ENCODE peak calls at places on chromosomes 13 and 19, in six cellular contexts. X, M, W, B, O and A are unnamed samples.

GRCh38 chr19:3075605-3076431 is 13.5 kb upstream of the TLE5 start:
- DNase-seq in W (peak), O (no peak), M (peak), X (no peak), B (peak), A (no peak)

GRCh38 chr19:11264452-11265176 is 2.3 kb upstream of the DOCK6 start:
- DNase-seq in O (no peak), B (peak), M (no peak), X (no peak), W (peak), A (no peak)

GRCh38 chr19:14363203-14364097 is 17.8 kb upstream of the ADGRE5 start:
- DNase-seq in M (peak), O (no peak), W (peak), X (no peak), B (peak), A (peak)

GRCh38 chr13:41505209-41505835 is 48.0 kb downstream of the RGCC start:
- DNase-seq in W (peak), X (peak), M (no peak), O (peak), B (no peak), A (peak)

GRCh38 chr13:47628666-47629065 is 372.4 kb downstream of the SUCLA2 start:
- DNase-seq in X (no peak), W (peak), B (no peak), M (no peak), O (no peak), A (no peak)

GRCh38 chr13:45817833-45818232 is 33.7 kb downstream of the SIAH3 start:
- DNase-seq in W (no peak), O (no peak), M (no peak), B (no peak), X (no peak), A (no peak)

GRCh38 chr13:65217459-65217858 is 2012.7 kb downstream of the PCDH9 start:
- DNase-seq in X (no peak), M (no peak), W (no peak), O (no peak), B (no peak), A (no peak)

GRCh38 chr19:1123381-1123780 is 19.6 kb downstream of the GPX4 start:
- DNase-seq in W (no peak), B (no peak), O (no peak), M (no peak), X (no peak), A (no peak)

GRCh38 chr19:38165335-38165734 is 58.7 kb downstream of the DPF1 start:
- DNase-seq in B (no peak), X (no peak), W (no peak), M (no peak), O (no peak), A (no peak)

DNA sequence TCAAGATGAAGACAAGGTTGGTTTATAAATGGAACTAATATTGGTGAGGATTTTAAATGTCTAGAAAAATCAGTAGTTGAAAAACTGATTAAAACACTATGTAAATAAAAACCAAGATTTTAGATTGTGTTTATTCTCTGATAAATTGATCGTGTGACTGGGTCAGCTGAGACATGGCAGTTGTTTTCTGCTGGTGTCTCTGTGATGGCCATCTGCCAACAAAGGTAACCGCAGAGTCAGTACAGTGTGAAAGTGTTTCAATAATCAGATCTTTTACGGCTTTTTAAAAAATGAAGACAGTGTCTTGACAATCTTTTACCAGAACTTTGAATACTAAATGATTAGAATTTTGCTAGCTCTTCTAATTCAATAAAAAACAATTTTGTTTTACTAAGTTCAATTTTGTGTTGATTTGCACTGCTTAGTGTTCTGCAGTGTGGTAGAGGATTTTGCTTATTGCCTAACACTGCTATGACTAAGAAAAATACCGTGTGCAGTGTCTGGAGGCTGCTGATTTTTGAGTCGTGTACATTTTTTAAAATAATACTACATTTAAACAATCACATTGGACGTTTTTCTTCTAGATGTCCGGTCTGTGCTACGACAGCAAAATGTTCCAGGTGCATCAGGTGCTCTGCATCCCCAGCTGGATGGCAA is 32.7 kb upstream of the GPR183 start:
- DNase-seq in B (no peak), M (no peak), X (no peak), W (peak), O (no peak), A (no peak)
- H3K4me3 ChIP-seq in B (no peak), M (no peak), X (no peak), W (no peak), O (no peak), A (no peak)

GRCh38 chr19:6092329-6093286 is 17.7 kb downstream of the RFX2 start:
- DNase-seq in O (no peak), X (no peak), W (peak), B (peak), M (peak), A (no peak)
- TF ChIP-seq CTCF in O (no peak), X (no peak), W (no peak), B (peak), M (no peak), A (no peak)

DNA sequence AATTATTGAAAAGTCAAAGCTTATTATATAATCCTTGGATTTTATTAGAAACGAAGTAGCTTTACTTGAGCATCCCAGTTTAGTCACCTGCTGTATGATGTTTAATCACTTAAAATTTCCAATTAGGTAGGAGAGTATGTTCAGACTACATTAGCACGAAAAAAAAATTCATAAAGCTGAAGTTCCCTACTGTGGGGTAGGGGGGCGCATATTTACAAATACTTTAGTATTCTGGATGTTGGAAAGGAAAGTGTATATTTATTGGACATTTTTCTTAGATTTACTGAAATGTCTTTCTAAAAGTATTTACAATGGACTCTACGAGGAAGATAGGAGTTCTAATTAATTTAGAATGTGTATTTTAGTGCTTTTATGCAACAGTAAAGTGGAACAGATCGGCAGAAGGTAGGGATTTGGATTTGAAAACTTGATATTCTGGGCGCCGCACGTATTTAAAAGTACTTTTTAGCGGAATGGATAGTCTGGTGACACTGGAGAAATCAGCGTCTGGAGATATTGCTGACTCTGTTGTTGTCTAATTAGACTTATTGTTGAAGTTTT is 1.9 kb downstream of the CDK8 start:
- DNase-seq in W (peak), B (no peak), O (no peak), X (no peak), M (no peak), A (no peak)
- H3K4me3 ChIP-seq in W (peak), B (peak), O (peak), X (peak), M (peak), A (peak)

GRCh38 chr13:72290962-72291681 is 424.1 kb upstream of the DACH1 start:
- DNase-seq in B (no peak), O (peak), W (peak), X (no peak), M (no peak), A (peak)
- TF ChIP-seq CTCF in B (no peak), O (peak), W (no peak), X (no peak), M (no peak), A (no peak)

DNA sequence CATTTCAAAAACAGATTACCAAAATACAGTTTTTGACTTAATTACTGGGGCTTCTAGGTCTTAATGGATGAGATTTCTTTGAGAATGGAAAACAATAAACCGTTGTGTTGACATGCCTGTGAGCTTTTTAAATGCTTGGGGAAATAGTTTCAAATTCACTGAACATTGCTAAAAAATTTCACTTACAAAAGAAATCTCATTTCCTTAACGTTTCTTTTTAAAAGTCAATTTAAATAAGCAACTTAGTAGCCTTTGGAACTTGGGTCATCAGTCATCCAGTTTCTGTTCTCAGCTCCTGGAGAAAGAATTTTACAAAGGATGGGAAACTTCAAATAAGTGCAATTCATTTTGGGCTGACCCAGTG is 4.4 kb downstream of the ZC3H4 start:
- DNase-seq in B (no peak), W (no peak), O (no peak), M (no peak), X (no peak), A (no peak)
- H3K4me3 ChIP-seq in B (peak), W (no peak), O (peak), M (no peak), X (peak), A (peak)